ENCODE peak calls at places on chromosomes 3 and 15, in seven cellular contexts. One of them, this sample, is unnamed.

GRCh38 chr3:61872077-61872706 is 310.8 kb downstream of the PTPRG start:
- DNase-seq in H54: no peak
- DNase-seq in A549: no peak
- DNase-seq in ovary: no peak
- DNase-seq in HepG2: no peak
- DNase-seq in heart left ventricle: no peak
- DNase-seq in IMR-90: no peak
- DNase-seq in this sample: no peak

GRCh38 chr3:157475921-157476395 is 27.3 kb downstream of the VEPH1 start:
- DNase-seq in HepG2: no peak
- DNase-seq in A549: peak
- DNase-seq in IMR-90: peak
- DNase-seq in ovary: no peak
- DNase-seq in heart left ventricle: no peak
- DNase-seq in H54: no peak
- DNase-seq in this sample: no peak

GRCh38 chr15:64447536-64448315 is 12.7 kb upstream of the ZNF609 start:
- DNase-seq in IMR-90: no peak
- DNase-seq in ovary: no peak
- DNase-seq in A549: no peak
- DNase-seq in H54: no peak
- DNase-seq in heart left ventricle: no peak
- DNase-seq in HepG2: no peak
- DNase-seq in this sample: no peak

GRCh38 chr15:83164409-83165404 is 42.9 kb downstream of the HDGFL3 start:
- DNase-seq in ovary: no peak
- DNase-seq in IMR-90: peak
- DNase-seq in H54: peak
- DNase-seq in A549: no peak
- DNase-seq in heart left ventricle: no peak
- DNase-seq in HepG2: no peak
- DNase-seq in this sample: no peak

GRCh38 chr3:12895391-12896205 is 54.2 kb upstream of the RPL32 start:
- DNase-seq in H54: no peak
- DNase-seq in A549: no peak
- DNase-seq in IMR-90: peak
- DNase-seq in HepG2: no peak
- DNase-seq in ovary: no peak
- DNase-seq in heart left ventricle: no peak
- DNase-seq in this sample: peak

GRCh38 chr15:42156266-42156922 is at the start of gene PLA2G4F:
- DNase-seq in HepG2: no peak
- DNase-seq in H54: no peak
- DNase-seq in IMR-90: no peak
- DNase-seq in A549: no peak
- DNase-seq in ovary: no peak
- DNase-seq in heart left ventricle: no peak
- DNase-seq in this sample: peak

GRCh38 chr3:53109822-53110771 is 20.1 kb downstream of the RFT1 start:
- DNase-seq in IMR-90: peak
- DNase-seq in HepG2: peak
- DNase-seq in H54: no peak
- DNase-seq in A549: peak
- DNase-seq in heart left ventricle: no peak
- DNase-seq in ovary: peak
- DNase-seq in this sample: peak

GRCh38 chr3:27749640-27750039 is 27.5 kb upstream of the EOMES start:
- DNase-seq in heart left ventricle: no peak
- DNase-seq in HepG2: no peak
- DNase-seq in IMR-90: no peak
- DNase-seq in ovary: no peak
- DNase-seq in H54: no peak
- DNase-seq in A549: no peak
- DNase-seq in this sample: no peak

GRCh38 chr15:39629376-39629775 is 48.5 kb downstream of the THBS1 start:
- DNase-seq in H54: peak
- DNase-seq in A549: no peak
- DNase-seq in heart left ventricle: no peak
- DNase-seq in HepG2: no peak
- DNase-seq in ovary: no peak
- DNase-seq in IMR-90: peak
- DNase-seq in this sample: no peak

GRCh38 chr3:12750223-12750622 is 8.8 kb downstream of the TMEM40 start:
- DNase-seq in heart left ventricle: peak
- DNase-seq in A549: peak
- DNase-seq in HepG2: peak
- DNase-seq in ovary: peak
- DNase-seq in IMR-90: peak
- DNase-seq in H54: peak
- DNase-seq in this sample: peak

DNA sequence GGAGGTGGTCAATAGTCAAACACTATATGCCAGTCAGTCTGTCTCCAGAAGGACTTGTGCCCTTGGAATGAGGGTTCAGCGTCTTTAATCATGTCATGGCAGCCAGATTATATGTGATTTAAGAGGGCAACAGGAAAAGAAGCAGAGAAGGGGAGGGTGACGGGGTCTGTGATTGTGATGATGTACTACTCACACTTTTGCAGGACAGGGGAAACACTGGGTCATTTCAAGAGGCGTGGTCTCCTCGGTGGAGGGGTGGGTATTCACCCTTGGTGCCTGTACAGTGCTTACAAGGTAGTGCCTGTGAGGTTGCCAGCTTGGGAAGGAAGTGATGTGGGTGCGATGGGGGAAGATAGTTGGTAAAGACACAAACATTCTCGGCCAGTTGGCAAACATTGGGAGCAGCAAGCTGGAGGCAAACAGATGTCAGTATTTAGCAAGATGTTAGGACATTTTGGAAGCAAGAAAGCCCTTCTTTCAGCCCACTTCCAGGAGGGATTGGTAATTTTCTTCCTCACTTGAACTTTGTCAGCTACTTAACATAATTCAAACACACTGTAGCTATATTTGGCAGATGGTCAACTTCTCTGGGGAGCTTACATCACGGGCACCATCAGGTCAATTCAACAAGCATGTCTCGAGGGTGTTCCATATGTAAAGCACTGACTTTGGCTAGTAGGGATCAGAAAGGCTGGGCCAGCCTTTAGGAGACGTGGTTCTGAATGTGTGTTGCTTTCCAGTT is 71.4 kb upstream of the ROPN1 start:
- DNase-seq in HepG2: no peak
- DNase-seq in heart left ventricle: no peak
- DNase-seq in ovary: no peak
- DNase-seq in A549: no peak
- DNase-seq in IMR-90: peak
- DNase-seq in H54: no peak
- DNase-seq in this sample: no peak
- TF ChIP-seq POLR2A in HepG2: no peak
- TF ChIP-seq POLR2A in heart left ventricle: no peak
- TF ChIP-seq POLR2A in ovary: no peak
- TF ChIP-seq POLR2A in A549: no peak
- TF ChIP-seq POLR2A in IMR-90: no peak
- TF ChIP-seq POLR2A in H54: no peak
- TF ChIP-seq POLR2A in this sample: no peak

GRCh38 chr15:66167854-66168253 is 85.7 kb downstream of the MEGF11 start:
- DNase-seq in IMR-90: no peak
- DNase-seq in A549: no peak
- DNase-seq in H54: no peak
- DNase-seq in ovary: no peak
- DNase-seq in heart left ventricle: no peak
- DNase-seq in HepG2: no peak
- DNase-seq in this sample: no peak
- TF ChIP-seq POLR2A in IMR-90: no peak
- TF ChIP-seq POLR2A in A549: no peak
- TF ChIP-seq POLR2A in H54: no peak
- TF ChIP-seq POLR2A in ovary: no peak
- TF ChIP-seq POLR2A in heart left ventricle: no peak
- TF ChIP-seq POLR2A in HepG2: no peak
- TF ChIP-seq POLR2A in this sample: no peak

GRCh38 chr3:106242779-106243178 is 374.0 kb upstream of the CBLB start:
- DNase-seq in H54: no peak
- DNase-seq in A549: no peak
- DNase-seq in heart left ventricle: no peak
- DNase-seq in IMR-90: no peak
- DNase-seq in ovary: no peak
- DNase-seq in HepG2: no peak
- DNase-seq in this sample: no peak
- TF ChIP-seq POLR2A in H54: no peak
- TF ChIP-seq POLR2A in A549: no peak
- TF ChIP-seq POLR2A in heart left ventricle: no peak
- TF ChIP-seq POLR2A in IMR-90: no peak
- TF ChIP-seq POLR2A in ovary: no peak
- TF ChIP-seq POLR2A in HepG2: no peak
- TF ChIP-seq POLR2A in this sample: no peak

DNA sequence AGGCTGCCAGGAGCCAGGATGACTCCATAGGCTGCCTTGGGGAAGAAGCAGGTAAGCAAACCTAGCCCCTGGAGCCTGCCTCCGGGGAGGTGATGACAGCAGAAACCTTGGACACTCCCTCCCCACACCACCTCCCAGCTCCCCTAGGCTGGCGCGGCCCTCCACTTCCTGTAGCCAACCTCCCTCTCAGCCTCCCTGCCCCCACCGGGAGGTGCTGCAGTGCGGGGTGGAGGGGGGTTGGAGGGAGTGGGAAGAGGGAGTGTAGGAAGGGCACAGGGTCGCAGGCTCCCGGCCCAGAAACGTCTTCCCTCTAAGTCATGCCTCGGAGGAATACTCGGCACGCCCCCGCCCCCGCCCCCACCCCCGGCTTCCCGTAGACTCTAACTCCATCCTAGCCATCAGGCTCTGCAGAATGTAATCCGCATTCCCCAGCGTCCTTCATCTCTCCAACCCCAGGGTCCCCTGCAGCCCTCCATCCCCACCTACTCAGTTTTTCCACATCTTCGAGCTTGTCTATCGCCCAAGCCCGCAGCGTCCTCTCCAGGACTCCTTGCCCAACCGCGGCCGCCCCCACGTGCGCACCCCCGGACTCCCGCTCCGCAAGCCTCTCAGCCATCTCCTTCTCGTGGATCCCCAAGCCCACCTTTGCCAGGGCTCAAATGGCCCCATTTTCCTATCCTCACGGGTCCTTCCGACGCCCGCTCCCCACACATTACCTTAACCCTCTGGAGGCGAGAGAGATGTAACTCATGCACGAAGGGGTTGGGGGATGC is 539 bp downstream of the LPCAT4 start:
- DNase-seq in IMR-90: peak
- DNase-seq in heart left ventricle: peak
- DNase-seq in A549: peak
- DNase-seq in ovary: peak
- DNase-seq in H54: peak
- DNase-seq in HepG2: peak
- DNase-seq in this sample: no peak
- TF ChIP-seq POLR2A in IMR-90: no peak
- TF ChIP-seq POLR2A in heart left ventricle: no peak
- TF ChIP-seq POLR2A in A549: no peak
- TF ChIP-seq POLR2A in ovary: no peak
- TF ChIP-seq POLR2A in H54: peak
- TF ChIP-seq POLR2A in HepG2: peak
- TF ChIP-seq POLR2A in this sample: no peak